ENCODE peak calls at places on chromosome 10, in nine cellular contexts. One of them, this sample, is unnamed.

GRCh38 chr10:54010337-54010736 is 790.7 kb downstream of the PCDH15 start:
- DNase-seq in upper lobe of left lung: no peak
- DNase-seq in IMR-90: no peak
- DNase-seq in body of pancreas: no peak
- DNase-seq in transverse colon: no peak
- DNase-seq in K562: no peak
- DNase-seq in prostate gland: no peak
- DNase-seq in breast epithelium: no peak
- DNase-seq in HepG2: no peak
- DNase-seq in this sample: no peak

GRCh38 chr10:132547421-132547861 is 9.9 kb downstream of the INPP5A start:
- DNase-seq in upper lobe of left lung: no peak
- DNase-seq in IMR-90: no peak
- DNase-seq in body of pancreas: no peak
- DNase-seq in transverse colon: no peak
- DNase-seq in K562: no peak
- DNase-seq in prostate gland: no peak
- DNase-seq in breast epithelium: no peak
- DNase-seq in HepG2: no peak
- DNase-seq in this sample: peak; percentile 82

GRCh38 chr10:29725133-29725720 is 90.5 kb upstream of the SVIL start:
- DNase-seq in upper lobe of left lung: peak; percentile 59
- DNase-seq in IMR-90: no peak
- DNase-seq in body of pancreas: no peak
- DNase-seq in transverse colon: peak; percentile 37
- DNase-seq in K562: no peak
- DNase-seq in prostate gland: no peak
- DNase-seq in breast epithelium: no peak
- DNase-seq in HepG2: no peak
- DNase-seq in this sample: no peak

GRCh38 chr10:101403161-101403560 is 49.2 kb downstream of the BTRC start:
- DNase-seq in upper lobe of left lung: no peak
- DNase-seq in IMR-90: no peak
- DNase-seq in body of pancreas: no peak
- DNase-seq in transverse colon: no peak
- DNase-seq in K562: no peak
- DNase-seq in prostate gland: no peak
- DNase-seq in breast epithelium: no peak
- DNase-seq in HepG2: no peak
- DNase-seq in this sample: no peak

GRCh38 chr10:91909178-91909677 is at the start of gene FGFBP3:
- DNase-seq in upper lobe of left lung: no peak
- DNase-seq in IMR-90: peak; percentile 45
- DNase-seq in body of pancreas: peak; percentile 20
- DNase-seq in transverse colon: peak; percentile 28
- DNase-seq in K562: peak; percentile 59
- DNase-seq in prostate gland: no peak
- DNase-seq in breast epithelium: no peak
- DNase-seq in HepG2: peak; percentile 34
- DNase-seq in this sample: no peak

GRCh38 chr10:11232222-11232961 is 214.7 kb downstream of the CELF2 start:
- DNase-seq in upper lobe of left lung: no peak
- DNase-seq in IMR-90: no peak
- DNase-seq in body of pancreas: no peak
- DNase-seq in transverse colon: no peak
- DNase-seq in K562: no peak
- DNase-seq in prostate gland: no peak
- DNase-seq in breast epithelium: no peak
- DNase-seq in HepG2: no peak
- DNase-seq in this sample: no peak

GRCh38 chr10:101289541-101289940 is 60.3 kb upstream of the LBX1 start:
- DNase-seq in upper lobe of left lung: peak; percentile 69
- DNase-seq in IMR-90: no peak
- DNase-seq in body of pancreas: no peak
- DNase-seq in transverse colon: no peak
- DNase-seq in K562: no peak
- DNase-seq in prostate gland: no peak
- DNase-seq in breast epithelium: no peak
- DNase-seq in HepG2: no peak
- DNase-seq in this sample: no peak

GRCh38 chr10:61835069-61835908 is 66.2 kb upstream of the ARID5B start:
- DNase-seq in upper lobe of left lung: no peak
- DNase-seq in IMR-90: peak; percentile 78
- DNase-seq in body of pancreas: peak; percentile 33
- DNase-seq in transverse colon: peak; percentile 16
- DNase-seq in K562: peak; percentile 65
- DNase-seq in prostate gland: no peak
- DNase-seq in breast epithelium: no peak
- DNase-seq in HepG2: peak; percentile 44
- DNase-seq in this sample: no peak

GRCh38 chr10:11884706-11885423 is 61.7 kb downstream of the PROSER2 start:
- DNase-seq in upper lobe of left lung: no peak
- DNase-seq in IMR-90: no peak
- DNase-seq in body of pancreas: no peak
- DNase-seq in transverse colon: no peak
- DNase-seq in K562: no peak
- DNase-seq in prostate gland: no peak
- DNase-seq in breast epithelium: no peak
- DNase-seq in HepG2: no peak
- DNase-seq in this sample: no peak

GRCh38 chr10:47040681-47041080 is 129.5 kb downstream of the PTPN20 start:
- DNase-seq in upper lobe of left lung: no peak
- DNase-seq in IMR-90: no peak
- DNase-seq in body of pancreas: no peak
- DNase-seq in transverse colon: no peak
- DNase-seq in K562: no peak
- DNase-seq in prostate gland: no peak
- DNase-seq in breast epithelium: no peak
- DNase-seq in HepG2: no peak
- DNase-seq in this sample: no peak

GRCh38 chr10:14403846-14404623 is 73.3 kb upstream of the FRMD4A start:
- DNase-seq in upper lobe of left lung: no peak
- DNase-seq in IMR-90: no peak
- DNase-seq in body of pancreas: no peak
- DNase-seq in transverse colon: no peak
- DNase-seq in K562: no peak
- DNase-seq in prostate gland: no peak
- DNase-seq in breast epithelium: no peak
- DNase-seq in HepG2: no peak
- DNase-seq in this sample: no peak

GRCh38 chr10:121927361-121927840 is 430 bp downstream of the ATE1 start:
- DNase-seq in upper lobe of left lung: peak; percentile 57
- DNase-seq in IMR-90: peak; percentile 43
- DNase-seq in body of pancreas: peak; percentile 55
- DNase-seq in transverse colon: peak; percentile 73
- DNase-seq in K562: peak; percentile 56
- DNase-seq in prostate gland: peak; percentile 46
- DNase-seq in breast epithelium: peak; percentile 28
- DNase-seq in HepG2: peak; percentile 58
- DNase-seq in this sample: no peak

GRCh38 chr10:34697366-34698247 is 117.5 kb downstream of the PARD3 start:
- DNase-seq in upper lobe of left lung: no peak
- DNase-seq in IMR-90: no peak
- DNase-seq in body of pancreas: no peak
- DNase-seq in transverse colon: no peak
- DNase-seq in K562: no peak
- DNase-seq in prostate gland: no peak
- DNase-seq in breast epithelium: no peak
- DNase-seq in HepG2: no peak
- DNase-seq in this sample: no peak

GRCh38 chr10:98898987-98899386 is 336.7 kb downstream of the HPSE2 start:
- DNase-seq in upper lobe of left lung: no peak
- DNase-seq in IMR-90: no peak
- DNase-seq in body of pancreas: no peak
- DNase-seq in transverse colon: no peak
- DNase-seq in K562: no peak
- DNase-seq in prostate gland: no peak
- DNase-seq in breast epithelium: no peak
- DNase-seq in HepG2: no peak
- DNase-seq in this sample: no peak

GRCh38 chr10:24376731-24377130 is 167.8 kb downstream of the KIAA1217 start:
- DNase-seq in upper lobe of left lung: no peak
- DNase-seq in IMR-90: no peak
- DNase-seq in body of pancreas: no peak
- DNase-seq in transverse colon: no peak
- DNase-seq in K562: no peak
- DNase-seq in prostate gland: no peak
- DNase-seq in breast epithelium: no peak
- DNase-seq in HepG2: no peak
- DNase-seq in this sample: no peak

DNA sequence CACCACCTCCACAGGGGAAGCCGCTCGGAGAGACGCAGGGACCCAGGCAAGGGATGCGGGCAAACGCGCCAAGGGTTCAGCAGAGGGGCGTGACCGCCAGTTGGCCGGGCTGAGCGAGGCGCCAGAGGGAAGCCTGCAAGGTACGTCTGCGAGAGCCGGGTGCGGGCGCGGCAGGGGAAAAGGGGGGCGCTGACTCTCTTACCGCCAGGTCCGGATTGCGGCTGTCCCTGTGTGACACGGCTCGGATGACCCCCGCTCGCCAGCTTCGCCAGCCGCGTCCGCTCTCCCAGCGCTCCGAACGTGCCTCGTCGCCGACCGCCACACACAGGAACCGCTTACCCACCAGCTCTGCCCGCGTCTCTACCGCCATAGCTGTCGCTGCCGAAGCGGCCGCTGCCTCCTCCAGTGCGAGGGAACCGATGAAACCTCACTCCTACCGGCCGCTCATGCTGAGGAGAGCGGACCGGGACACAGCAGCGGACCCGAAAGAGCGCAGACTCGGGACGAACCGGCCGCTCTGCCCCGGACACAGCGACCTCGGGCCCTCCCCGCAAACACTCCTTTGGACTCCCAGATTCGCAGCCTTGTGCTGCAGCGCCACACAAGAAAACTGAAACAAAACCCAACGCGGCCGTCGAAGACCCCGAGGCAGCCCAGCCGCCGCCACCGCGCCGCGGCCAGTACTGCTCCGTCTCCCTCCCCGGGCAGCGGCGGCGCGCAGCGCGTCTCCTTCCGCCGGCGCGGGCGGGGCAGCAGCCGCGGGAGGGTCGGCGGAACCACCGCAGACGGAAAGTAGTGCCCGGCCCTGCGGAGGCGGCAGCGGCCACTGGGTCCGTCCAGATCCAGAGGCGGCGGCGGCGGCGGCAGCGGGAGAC is at the start of gene JMJD1C:
- DNase-seq in upper lobe of left lung: peak; percentile 84
- DNase-seq in IMR-90: peak; percentile 84
- DNase-seq in body of pancreas: peak; percentile 76
- DNase-seq in transverse colon: peak; percentile 82
- DNase-seq in K562: peak; percentile 87
- DNase-seq in prostate gland: peak; percentile 75
- DNase-seq in breast epithelium: peak; percentile 62
- DNase-seq in HepG2: peak; percentile 62
- DNase-seq in this sample: peak; percentile 95
- TF ChIP-seq POLR2A in upper lobe of left lung: no peak
- TF ChIP-seq POLR2A in IMR-90: peak; percentile 89
- TF ChIP-seq POLR2A in body of pancreas: peak; percentile 84
- TF ChIP-seq POLR2A in transverse colon: peak; percentile 74
- TF ChIP-seq POLR2A in K562: peak; percentile 86
- TF ChIP-seq POLR2A in prostate gland: peak; percentile 79
- TF ChIP-seq POLR2A in breast epithelium: no peak
- TF ChIP-seq POLR2A in HepG2: peak; percentile 70
- TF ChIP-seq POLR2A in this sample: peak; percentile 71

DNA sequence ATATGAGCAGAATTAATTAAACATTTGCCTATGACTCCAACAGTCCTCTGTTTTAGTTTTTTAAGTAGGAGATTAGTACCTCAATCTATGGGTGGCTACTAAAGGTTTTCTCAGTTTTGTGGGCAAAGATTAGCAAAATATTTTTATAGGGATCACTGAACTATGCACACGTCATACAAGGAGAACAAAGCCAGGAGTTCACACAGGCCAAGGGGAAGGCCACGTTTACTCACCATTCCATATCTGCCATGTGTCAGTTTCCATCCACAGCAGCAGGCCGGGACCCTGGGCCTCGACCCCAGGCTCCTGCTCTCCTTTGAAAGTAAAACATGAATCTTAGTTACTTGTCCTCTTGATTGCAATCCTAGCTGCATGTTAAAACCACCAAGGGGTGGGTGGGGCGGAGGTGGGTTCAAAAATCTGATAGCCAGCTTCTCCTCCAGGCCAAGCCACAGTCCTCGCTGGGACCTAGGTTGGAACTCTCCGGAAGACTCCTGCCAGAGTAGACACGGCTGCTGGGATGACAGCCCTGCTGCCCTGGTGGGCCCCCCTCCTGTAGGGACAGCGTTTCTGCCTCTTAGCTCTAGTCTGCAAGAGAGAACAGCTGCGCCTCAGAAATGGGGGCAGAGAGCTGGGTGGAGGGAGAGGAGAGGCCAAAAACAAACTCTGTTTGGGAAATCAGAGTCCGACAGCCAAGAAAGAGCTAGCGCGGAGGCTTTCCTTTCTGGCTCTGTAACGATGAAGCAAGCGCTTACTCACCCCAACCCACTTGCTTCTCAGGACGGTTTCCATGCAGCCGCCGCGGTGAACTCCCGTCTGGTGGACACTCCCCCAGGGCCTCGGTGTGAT is 35.6 kb downstream of the PITRM1 start:
- DNase-seq in upper lobe of left lung: no peak
- DNase-seq in IMR-90: peak; percentile 37
- DNase-seq in body of pancreas: no peak
- DNase-seq in transverse colon: peak; percentile 43
- DNase-seq in K562: no peak
- DNase-seq in prostate gland: no peak
- DNase-seq in breast epithelium: no peak
- DNase-seq in HepG2: no peak
- DNase-seq in this sample: peak; percentile 44
- H3K36me3 ChIP-seq in upper lobe of left lung: peaks cover 94% of the 10 kb centered on the region
- H3K36me3 ChIP-seq in IMR-90: peaks cover 82% of the 10 kb centered on the region
- H3K36me3 ChIP-seq in body of pancreas: peaks cover 36% of the 10 kb centered on the region
- H3K36me3 ChIP-seq in transverse colon: no peaks in the 10 kb centered on the region
- H3K36me3 ChIP-seq in K562: peaks cover 100% of the 10 kb centered on the region
- H3K36me3 ChIP-seq in prostate gland: peaks cover 12% of the 10 kb centered on the region
- H3K36me3 ChIP-seq in breast epithelium: peaks cover 14% of the 10 kb centered on the region
- H3K36me3 ChIP-seq in HepG2: peaks cover 11% of the 10 kb centered on the region
- H3K36me3 ChIP-seq in this sample: peaks cover 100% of the 10 kb centered on the region

GRCh38 chr10:68560201-68560915 is at the start of gene TET1:
- DNase-seq in upper lobe of left lung: peak; percentile 23
- DNase-seq in IMR-90: peak; percentile 59
- DNase-seq in body of pancreas: peak; percentile 55
- DNase-seq in transverse colon: peak; percentile 63
- DNase-seq in K562: peak; percentile 90
- DNase-seq in prostate gland: no peak
- DNase-seq in breast epithelium: no peak
- DNase-seq in HepG2: peak; percentile 64
- DNase-seq in this sample: no peak
- TF ChIP-seq POLR2A in upper lobe of left lung: no peak
- TF ChIP-seq POLR2A in IMR-90: peak; percentile 29
- TF ChIP-seq POLR2A in body of pancreas: peak; percentile 43
- TF ChIP-seq POLR2A in transverse colon: peak; percentile 43
- TF ChIP-seq POLR2A in K562: peak; percentile 91
- TF ChIP-seq POLR2A in prostate gland: peak; percentile 30
- TF ChIP-seq POLR2A in breast epithelium: no peak
- TF ChIP-seq POLR2A in HepG2: peak; percentile 98
- TF ChIP-seq POLR2A in this sample: no peak

DNA sequence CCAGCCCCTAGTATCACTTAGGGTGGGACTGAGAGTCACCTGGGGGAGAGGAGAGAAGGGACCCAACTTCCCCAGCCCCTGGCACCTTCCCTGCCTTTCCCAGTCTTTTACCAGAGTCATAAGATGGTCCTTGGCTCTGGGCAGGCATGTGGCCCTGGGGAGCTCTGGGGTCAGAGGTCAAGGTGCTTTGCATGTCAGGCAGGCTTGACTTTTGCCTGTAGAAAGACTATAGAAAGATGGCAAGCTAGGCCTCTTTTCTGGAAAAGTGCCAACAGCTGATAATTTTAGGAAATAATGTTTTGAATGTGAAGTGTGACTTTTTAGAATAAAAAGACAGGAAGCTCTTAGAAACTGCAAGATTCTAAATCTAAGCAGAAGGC is 67.5 kb downstream of the MKI67 start:
- DNase-seq in upper lobe of left lung: no peak
- DNase-seq in IMR-90: no peak
- DNase-seq in body of pancreas: no peak
- DNase-seq in transverse colon: no peak
- DNase-seq in K562: no peak
- DNase-seq in prostate gland: no peak
- DNase-seq in breast epithelium: no peak
- DNase-seq in HepG2: no peak
- DNase-seq in this sample: peak; percentile 36
- H3K36me3 ChIP-seq in upper lobe of left lung: peaks cover 47% of the 10 kb centered on the region
- H3K36me3 ChIP-seq in IMR-90: no peaks in the 10 kb centered on the region
- H3K36me3 ChIP-seq in body of pancreas: no peaks in the 10 kb centered on the region
- H3K36me3 ChIP-seq in transverse colon: no peaks in the 10 kb centered on the region
- H3K36me3 ChIP-seq in K562: no peaks in the 10 kb centered on the region
- H3K36me3 ChIP-seq in prostate gland: no peaks in the 10 kb centered on the region
- H3K36me3 ChIP-seq in breast epithelium: no peaks in the 10 kb centered on the region
- H3K36me3 ChIP-seq in HepG2: no peaks in the 10 kb centered on the region
- H3K36me3 ChIP-seq in this sample: peaks cover 46% of the 10 kb centered on the region